ENCODE peak calls at places on chromosomes 13 and 19, in four cellular contexts. C, P, B and K are unnamed samples.
A peak's percentile ranks its signal among the peaks of the same experiment; 100 is the strongest.

GRCh38 chr13:28558567-28558966 is 63.6 kb upstream of the FLT1 start:
- DNase-seq in C (no peak), P (peak; percentile 29), B (no peak), K (no peak)

GRCh38 chr13:28849441-28849840 is 29.3 kb downstream of the MTUS2 start:
- DNase-seq in B (no peak), P (no peak), C (no peak), K (no peak)

GRCh38 chr13:61156753-61157152 is 258.9 kb downstream of the PCDH20 start:
- DNase-seq in P (no peak), B (no peak), C (no peak), K (no peak)

GRCh38 chr13:100521912-100522490 is 66.6 kb downstream of the GGACT start:
- DNase-seq in C (no peak), B (no peak), P (no peak), K (no peak)

GRCh38 chr13:103772576-103772975 is 706.4 kb upstream of the SLC10A2 start:
- DNase-seq in P (no peak), B (no peak), C (no peak), K (no peak)

GRCh38 chr13:23871616-23872220 is 17.5 kb downstream of the MIPEP start:
- DNase-seq in B (no peak), P (peak; percentile 61), C (peak; percentile 62), K (peak; percentile 63)

GRCh38 chr13:49690133-49690989 is 925 bp downstream of the EBPL start:
- DNase-seq in P (peak; percentile 59), B (no peak), C (peak; percentile 61), K (peak; percentile 84)

GRCh38 chr13:52454459-52454824 is 836 bp upstream of the CKAP2 start:
- DNase-seq in P (no peak), C (peak; percentile 16), B (no peak), K (peak; percentile 13)

GRCh38 chr19:1745589-1746031 is 7.7 kb upstream of the ONECUT3 start:
- DNase-seq in P (no peak), C (no peak), B (no peak), K (no peak)

GRCh38 chr13:113630804-113631203 is 27.2 kb downstream of the ATP4B start:
- DNase-seq in B (no peak), C (no peak), P (no peak), K (no peak)

GRCh38 chr13:113629814-113630213 is 28.2 kb downstream of the ATP4B start:
- DNase-seq in P (no peak), B (no peak), C (no peak), K (no peak)

GRCh38 chr13:113632706-113633484 is 25.1 kb downstream of the ATP4B start:
- DNase-seq in C (no peak), B (no peak), P (no peak), K (no peak)

GRCh38 chr13:113630296-113630695 is 27.7 kb downstream of the ATP4B start:
- DNase-seq in P (no peak), B (no peak), C (no peak), K (no peak)

DNA sequence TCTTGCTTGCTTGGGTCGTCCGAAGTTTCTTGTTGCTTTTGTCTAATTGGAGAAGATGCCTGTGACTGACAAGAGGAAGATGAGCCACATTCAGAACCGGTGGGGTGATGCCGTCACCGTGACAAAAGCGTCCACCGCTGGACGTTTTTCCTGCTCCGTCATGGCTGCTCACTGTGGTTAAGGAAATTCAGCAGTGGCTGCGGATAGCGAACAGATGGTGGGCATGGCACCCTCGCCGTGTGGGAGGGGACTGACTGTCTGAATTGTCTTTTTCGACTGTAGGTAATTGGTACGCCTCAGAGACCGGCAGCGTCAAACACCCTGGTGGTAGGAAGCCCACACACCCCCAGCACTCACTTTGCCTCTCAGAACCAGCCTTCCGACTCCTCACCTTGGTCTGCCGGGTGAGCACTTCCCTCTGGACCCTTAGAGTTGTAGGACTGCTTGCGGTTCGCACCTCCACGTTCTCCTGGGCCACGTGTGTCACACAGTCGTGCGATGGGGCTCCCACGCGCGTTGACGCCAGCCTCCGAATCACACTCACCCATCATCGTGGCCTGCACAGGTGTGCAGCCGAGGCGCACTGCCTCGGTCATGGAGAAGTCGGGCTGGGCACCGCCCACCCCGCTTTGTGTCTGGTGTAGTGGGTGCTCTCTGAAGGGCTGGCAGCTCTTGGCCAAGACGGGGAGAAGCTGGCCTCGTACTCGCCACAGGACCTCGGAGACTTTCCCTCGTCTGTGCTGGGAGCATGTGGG is 26.5 kb downstream of the ATP4B start:
- DNase-seq in P (no peak), B (no peak), C (no peak), K (no peak)
- TF ChIP-seq CTCF in P (no peak), B (no peak), C (no peak), K (no peak)

DNA sequence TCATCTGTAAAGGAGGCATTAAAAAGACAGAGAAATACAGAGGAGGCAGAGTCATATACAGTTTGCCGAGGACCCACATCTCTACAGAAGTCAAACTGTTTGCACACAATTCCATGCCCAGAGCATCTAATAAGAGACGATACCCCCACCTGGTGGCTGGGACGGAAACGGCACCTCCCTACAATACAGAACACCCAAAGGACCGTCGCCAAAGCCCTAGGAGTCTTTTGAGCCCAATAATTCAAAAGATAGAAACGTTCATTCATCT is 703 bp upstream of the PLEKHG2 start:
- DNase-seq in C (peak; percentile 95), B (peak; percentile 95), P (peak; percentile 94), K (peak; percentile 95)
- H3K4me3 ChIP-seq in C (peak overlapping the region; percentile 97), B (peak overlapping the region; percentile 97), P (no peak overlapping the region), K (peak overlapping the region; percentile 36)

GRCh38 chr19:15810335-15810734 is 5.1 kb downstream of the OR10H1 start:
- DNase-seq in C (no peak), P (peak; percentile 0), B (no peak), K (no peak)
- TF ChIP-seq CTCF in C (no peak), P (no peak), B (no peak), K (no peak)

GRCh38 chr19:57192993-57193392 is 1.7 kb downstream of the ZNF264 start:
- DNase-seq in P (no peak), B (no peak), C (no peak), K (no peak)
- H3K4me3 ChIP-seq in P (no peak overlapping the region), B (peak overlapping the region; percentile 87), C (no peak overlapping the region), K (peak overlapping the region; percentile 98)

DNA sequence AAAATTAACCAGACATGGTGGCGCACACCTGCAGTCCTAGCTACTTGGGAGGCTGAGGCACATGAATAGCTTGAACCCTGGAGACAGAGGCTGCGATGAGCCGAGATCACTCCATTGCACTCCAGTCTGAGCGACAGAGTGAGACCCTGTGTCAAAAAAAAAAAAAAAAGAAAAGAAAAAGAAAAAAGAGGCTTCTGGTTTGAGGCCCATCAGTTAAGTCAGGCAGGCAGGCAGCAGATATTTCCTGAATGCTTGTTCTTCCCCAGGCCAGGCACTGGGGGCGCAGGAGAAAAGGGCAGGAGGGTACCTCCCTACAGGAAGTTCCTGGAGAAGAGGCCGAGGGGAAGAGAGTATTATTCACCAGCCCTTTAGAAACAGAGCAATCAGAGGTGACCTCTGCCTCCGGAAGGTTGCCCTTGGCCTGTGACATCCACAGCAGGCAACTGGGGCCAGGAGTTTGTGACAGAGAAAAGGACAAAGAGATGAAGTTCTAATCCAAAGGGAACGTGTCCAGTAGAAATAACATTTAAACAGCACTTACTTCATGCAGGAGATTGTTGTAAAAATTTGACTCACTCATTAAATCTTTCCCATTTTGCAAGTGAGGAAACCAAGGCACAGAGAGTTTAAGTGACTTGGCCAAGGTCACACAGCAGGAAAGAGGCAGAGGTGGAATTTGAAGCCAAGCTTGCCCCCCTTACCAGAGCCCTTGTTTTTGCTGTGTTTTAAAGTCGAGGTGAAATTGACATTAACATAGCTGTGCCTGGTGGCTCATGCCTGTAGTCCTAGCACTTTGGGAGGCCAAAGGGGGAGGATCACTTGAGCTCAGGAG is 4.3 kb upstream of the RLN3 start:
- DNase-seq in C (peak; percentile 40), B (no peak), P (no peak), K (peak; percentile 56)
- TF ChIP-seq CTCF in C (peak; percentile 64), B (no peak), P (no peak), K (peak; percentile 67)

GRCh38 chr19:35958660-35959039 is 22.5 kb downstream of the LRFN3 start:
- DNase-seq in B (no peak), P (no peak), C (no peak), K (no peak)
- H3K4me3 ChIP-seq in B (peak overlapping the region; percentile 46), P (no peak overlapping the region), C (no peak overlapping the region), K (no peak overlapping the region)

DNA sequence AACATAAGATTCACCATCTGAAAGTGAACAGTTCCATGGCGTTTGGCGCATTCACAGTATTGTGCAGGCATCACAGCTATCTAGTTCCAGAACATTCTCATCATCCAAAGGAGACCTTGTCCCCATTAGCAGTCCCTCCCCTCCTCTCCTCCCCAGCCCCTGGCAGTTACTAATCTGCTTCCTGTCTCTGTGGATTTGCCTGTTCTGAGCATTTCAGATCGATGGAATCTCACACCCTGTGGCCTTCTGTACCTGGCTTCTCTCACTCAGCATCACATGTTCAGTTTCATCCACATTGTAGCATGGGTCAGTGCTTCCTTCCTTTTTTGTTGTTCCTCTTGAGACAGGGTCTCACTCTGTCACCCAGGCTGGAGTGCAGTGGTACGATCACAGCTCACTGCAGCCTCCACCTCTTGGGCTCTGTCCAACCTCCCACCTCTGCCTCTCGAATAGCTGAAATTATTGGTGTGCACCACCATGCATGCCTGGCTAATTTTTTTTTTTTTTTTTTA is 34.6 kb downstream of the CRTC1 start:
- DNase-seq in C (no peak), P (no peak), B (no peak), K (no peak)
- TF ChIP-seq CTCF in C (no peak), P (no peak), B (no peak), K (no peak)

GRCh38 chr19:50332014-50332263 is 2.8 kb upstream of the KCNC3 start:
- DNase-seq in C (no peak), P (no peak), B (no peak), K (no peak)
- H3K4me3 ChIP-seq in C (no peak overlapping the region), P (no peak overlapping the region), B (peak overlapping the region; percentile 74), K (no peak overlapping the region)